ENCODE peak calls at places on chromosome 1, in six cellular contexts. C, B, D, S, O and M are unnamed samples.
A peak's percentile ranks its signal among the peaks of the same experiment; 100 is the strongest.

GRCh38 chr1:4486408-4487120 is 167.8 kb upstream of the AJAP1 start:
- DNase-seq in C (no peak), B (no peak), D (no peak), S (no peak), O (no peak), M (no peak)

GRCh38 chr1:157325220-157325619 is 187.0 kb upstream of the ETV3 start:
- DNase-seq in C (no peak), B (no peak), D (no peak), S (no peak), O (no peak), M (no peak)

GRCh38 chr1:215987092-215987855 is 420.2 kb downstream of the KCTD3 start:
- DNase-seq in C (no peak), B (no peak), D (no peak), S (no peak), O (no peak), M (no peak)

GRCh38 chr1:146012703-146013565 is 8.6 kb downstream of the HJV start:
- DNase-seq in C (peak; percentile 73), B (no peak), D (peak; percentile 55), S (peak; percentile 87), O (peak; percentile 74), M (peak; percentile 31)

GRCh38 chr1:218347316-218347712 is 2.2 kb downstream of the TGFB2 start:
- DNase-seq in C (no peak), B (no peak), D (peak; percentile 32), S (peak; percentile 65), O (peak; percentile 49), M (no peak)

GRCh38 chr1:82446955-82447354 is 646.2 kb downstream of the ADGRL2 start:
- DNase-seq in C (no peak), B (no peak), D (no peak), S (no peak), O (no peak), M (no peak)

GRCh38 chr1:154856049-154856448 is 14.0 kb downstream of the KCNN3 start:
- DNase-seq in C (no peak), B (no peak), D (no peak), S (no peak), O (no peak), M (no peak)

GRCh38 chr1:220094016-220094911 is at the start of gene IARS2:
- DNase-seq in C (peak; percentile 93), B (peak; percentile 85), D (peak; percentile 86), S (peak; percentile 89), O (peak; percentile 97), M (peak; percentile 88)

GRCh38 chr1:94578856-94579255 is 37.3 kb upstream of the F3 start:
- DNase-seq in C (no peak), B (no peak), D (no peak), S (peak; percentile 48), O (no peak), M (no peak)

GRCh38 chr1:94805912-94806311 is 14.2 kb upstream of the SLC44A3 start:
- DNase-seq in C (peak; percentile 66), B (peak; percentile 27), D (peak; percentile 44), S (peak; percentile 61), O (peak; percentile 64), M (no peak)

GRCh38 chr1:176102700-176103244 is 104.3 kb downstream of the COP1 start:
- DNase-seq in C (no peak), B (no peak), D (no peak), S (no peak), O (no peak), M (no peak)

GRCh38 chr1:209688746-209689234 is 13.6 kb downstream of the G0S2 start:
- DNase-seq in C (no peak), B (no peak), D (no peak), S (peak; percentile 56), O (no peak), M (no peak)

GRCh38 chr1:206685256-206685748 is 597 bp downstream of the MAPKAPK2 start:
- DNase-seq in C (peak; percentile 36), B (peak; percentile 49), D (no peak), S (peak; percentile 34), O (peak; percentile 57), M (peak; percentile 45)

GRCh38 chr1:213936571-213936970 is 51.2 kb upstream of the PROX1 start:
- DNase-seq in C (no peak), B (no peak), D (no peak), S (no peak), O (no peak), M (no peak)

GRCh38 chr1:213934642-213935041 is 53.1 kb upstream of the PROX1 start:
- DNase-seq in C (no peak), B (no peak), D (no peak), S (peak; percentile 54), O (peak; percentile 52), M (no peak)

GRCh38 chr1:213927897-213928296 is 59.9 kb upstream of the PROX1 start:
- DNase-seq in C (no peak), B (no peak), D (no peak), S (no peak), O (no peak), M (no peak)

DNA sequence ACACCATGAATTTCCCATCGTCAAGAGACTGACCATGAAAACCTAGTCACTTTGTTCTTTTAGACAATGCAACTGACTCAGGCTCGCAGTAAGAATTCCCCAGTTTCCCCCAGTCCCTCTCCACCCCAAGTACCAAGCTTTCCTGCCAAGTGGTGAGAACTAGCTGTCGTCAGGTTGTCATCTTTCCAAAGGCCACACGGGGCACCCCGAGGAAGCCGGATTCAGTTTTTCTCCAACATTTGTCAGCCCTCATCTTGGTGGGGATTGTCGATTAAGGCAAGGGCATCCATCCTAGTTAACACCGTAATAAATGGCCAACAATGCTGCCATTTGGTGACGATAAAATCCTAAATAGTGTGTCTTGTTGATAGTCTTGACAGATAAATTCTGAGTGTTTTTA is 56.0 kb upstream of the PROX1 start:
- DNase-seq in C (no peak), B (no peak), D (no peak), S (no peak), O (no peak), M (no peak)
- TF ChIP-seq CTCF in C (no peak), B (no peak), D (no peak), S (no peak), O (no peak), M (no peak)

GRCh38 chr1:246293366-246294121 is 213.5 kb downstream of the SMYD3 start:
- DNase-seq in C (no peak), B (no peak), D (no peak), S (no peak), O (no peak), M (no peak)

GRCh38 chr1:246295340-246295739 is 211.7 kb downstream of the SMYD3 start:
- DNase-seq in C (no peak), B (no peak), D (no peak), S (no peak), O (no peak), M (no peak)

GRCh38 chr1:246292571-246292970 is 214.5 kb downstream of the SMYD3 start:
- DNase-seq in C (no peak), B (no peak), D (no peak), S (no peak), O (no peak), M (no peak)

GRCh38 chr1:246294263-246294662 is 212.8 kb downstream of the SMYD3 start:
- DNase-seq in C (no peak), B (no peak), D (no peak), S (no peak), O (no peak), M (no peak)

GRCh38 chr1:246291141-246291540 is 215.9 kb downstream of the SMYD3 start:
- DNase-seq in C (no peak), B (no peak), D (no peak), S (no peak), O (no peak), M (no peak)
- TF ChIP-seq CTCF in C (no peak), B (no peak), D (no peak), S (no peak), O (no peak), M (no peak)

GRCh38 chr1:212315184-212315583 is 30.0 kb downstream of the PPP2R5A start:
- DNase-seq in C (no peak), B (no peak), D (no peak), S (no peak), O (no peak), M (no peak)

GRCh38 chr1:212311836-212312497 is 26.8 kb downstream of the PPP2R5A start:
- DNase-seq in C (no peak), B (no peak), D (no peak), S (no peak), O (no peak), M (no peak)

GRCh38 chr1:212317916-212318315 is 32.7 kb downstream of the PPP2R5A start:
- DNase-seq in C (no peak), B (no peak), D (no peak), S (no peak), O (no peak), M (no peak)

GRCh38 chr1:212313616-212314015 is 28.4 kb downstream of the PPP2R5A start:
- DNase-seq in C (no peak), B (no peak), D (no peak), S (peak; percentile 76), O (no peak), M (no peak)

DNA sequence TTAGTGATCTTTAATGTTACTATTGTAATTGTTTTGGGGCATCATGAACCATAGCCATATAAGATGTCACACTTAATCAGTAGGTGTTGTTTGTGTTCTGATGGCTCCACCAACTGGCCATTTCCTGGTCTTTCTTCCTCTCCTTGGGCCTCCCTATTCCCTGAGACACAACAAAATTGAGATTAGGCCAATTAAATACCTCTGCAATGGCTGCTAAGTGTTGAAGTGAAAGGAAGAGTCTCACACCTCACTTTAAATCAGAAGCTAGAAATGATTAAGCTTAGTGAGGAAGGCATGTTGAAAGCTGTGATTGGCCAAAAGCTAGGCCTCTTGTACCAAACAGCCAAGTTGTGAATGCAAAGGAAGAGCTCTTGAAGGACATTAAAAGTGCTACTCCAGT is 30.7 kb downstream of the PPP2R5A start:
- DNase-seq in C (peak; percentile 45), B (no peak), D (no peak), S (peak; percentile 36), O (peak; percentile 41), M (no peak)
- TF ChIP-seq CTCF in C (no peak), B (no peak), D (no peak), S (peak; percentile 43), O (peak; percentile 33), M (no peak)

GRCh38 chr1:20626524-20626923 is 6.7 kb upstream of the PINK1 start:
- DNase-seq in C (no peak), B (no peak), D (no peak), S (no peak), O (no peak), M (no peak)

GRCh38 chr1:20624709-20625108 is 8.5 kb upstream of the PINK1 start:
- DNase-seq in C (no peak), B (no peak), D (no peak), S (no peak), O (no peak), M (no peak)

GRCh38 chr1:20626098-20626427 is 7.2 kb upstream of the PINK1 start:
- DNase-seq in C (no peak), B (no peak), D (no peak), S (no peak), O (no peak), M (no peak)

GRCh38 chr1:20621012-20621411 is 12.2 kb upstream of the PINK1 start:
- DNase-seq in C (no peak), B (no peak), D (no peak), S (no peak), O (no peak), M (no peak)

GRCh38 chr1:20625176-20626097 is 7.8 kb upstream of the PINK1 start:
- DNase-seq in C (no peak), B (no peak), D (no peak), S (no peak), O (no peak), M (no peak)
- TF ChIP-seq CTCF in C (no peak), B (no peak), D (no peak), S (no peak), O (no peak), M (no peak)

GRCh38 chr1:165303415-165303814 is 53.1 kb downstream of the LMX1A start:
- DNase-seq in C (no peak), B (no peak), D (no peak), S (no peak), O (no peak), M (no peak)
- TF ChIP-seq CTCF in C (no peak), B (no peak), D (no peak), S (no peak), O (no peak), M (no peak)